ENCODE peak calls at places on chromosome 2, in eight cellular contexts. F is adrenal gland, W is IMR-90, E is A549, S is heart left ventricle, R is spleen, I is transverse colon, L is upper lobe of left lung. B is an unnamed sample.

GRCh38 chr2:6525371-6525770 is 340.3 kb downstream of the CMPK2 start:
- DNase-seq in F (no peak), W (no peak), E (no peak), S (no peak), R (no peak), I (no peak), L (no peak), B (no peak)

GRCh38 chr2:219314804-219315468 is 5.7 kb upstream of the PTPRN start:
- DNase-seq in F (no peak), W (peak), E (no peak), S (no peak), R (no peak), I (no peak), L (no peak), B (no peak)

GRCh38 chr2:43139996-43140621 is 86.3 kb downstream of the ZFP36L2 start:
- DNase-seq in F (no peak), W (no peak), E (no peak), S (peak), R (peak), I (no peak), L (peak), B (peak)

GRCh38 chr2:215713393-215713792 is 277.5 kb upstream of the FN1 start:
- DNase-seq in F (no peak), W (peak), E (peak), S (no peak), R (no peak), I (no peak), L (no peak), B (no peak)

GRCh38 chr2:197263077-197263476 is 47.5 kb downstream of the ANKRD44 start:
- DNase-seq in F (no peak), W (no peak), E (no peak), S (no peak), R (peak), I (no peak), L (peak), B (no peak)

GRCh38 chr2:88190808-88191721 is 20.9 kb downstream of the THNSL2 start:
- DNase-seq in F (no peak), W (peak), E (peak), S (no peak), R (no peak), I (peak), L (no peak), B (no peak)

GRCh38 chr2:46535360-46535759 is 56.0 kb downstream of the TMEM247 start:
- DNase-seq in F (no peak), W (no peak), E (no peak), S (no peak), R (no peak), I (no peak), L (no peak), B (no peak)

GRCh38 chr2:238892796-238893195 is 44.9 kb downstream of the TWIST2 start:
- DNase-seq in F (no peak), W (no peak), E (no peak), S (no peak), R (no peak), I (no peak), L (no peak), B (peak)

GRCh38 chr2:205375453-205375852 is 306.8 kb upstream of the NRP2 start:
- DNase-seq in F (no peak), W (no peak), E (no peak), S (no peak), R (no peak), I (no peak), L (no peak), B (no peak)

GRCh38 chr2:127786048-127786809 is 24.7 kb downstream of the WDR33 start:
- DNase-seq in F (no peak), W (no peak), E (no peak), S (no peak), R (no peak), I (no peak), L (no peak), B (no peak)

GRCh38 chr2:151269798-151270568 is 8.3 kb upstream of the RBM43 start:
- DNase-seq in F (peak), W (no peak), E (no peak), S (no peak), R (no peak), I (no peak), L (no peak), B (no peak)

GRCh38 chr2:105391058-105391627 is 7.7 kb downstream of the FHL2 start:
- DNase-seq in F (no peak), W (peak), E (peak), S (peak), R (no peak), I (peak), L (no peak), B (no peak)

GRCh38 chr2:154264024-154264423 is 392.3 kb downstream of the GALNT13 start:
- DNase-seq in F (no peak), W (no peak), E (peak), S (no peak), R (no peak), I (no peak), L (no peak), B (no peak)

GRCh38 chr2:73233932-73234832 is at the start of gene CCT7:
- DNase-seq in F (peak), W (peak), E (peak), S (peak), R (peak), I (peak), L (peak), B (peak)

GRCh38 chr2:75655861-75656260 is 9.3 kb downstream of the MRPL19 start:
- DNase-seq in F (no peak), W (peak), E (no peak), S (no peak), R (no peak), I (no peak), L (no peak), B (no peak)

GRCh38 chr2:95007822-95008221 is 17.7 kb upstream of the MAL start:
- DNase-seq in F (no peak), W (no peak), E (no peak), S (peak), R (peak), I (no peak), L (no peak), B (no peak)

GRCh38 chr2:72919414-72920316 is 2.3 kb downstream of the EMX1 start:
- DNase-seq in F (no peak), W (no peak), E (no peak), S (no peak), R (no peak), I (no peak), L (peak), B (no peak)

GRCh38 chr2:235595420-235596010 is 101.7 kb downstream of the AGAP1 start:
- DNase-seq in F (peak), W (peak), E (peak), S (peak), R (peak), I (peak), L (no peak), B (peak)

GRCh38 chr2:237726401-237726830 is 72.2 kb upstream of the RBM44 start:
- DNase-seq in F (no peak), W (peak), E (no peak), S (peak), R (no peak), I (no peak), L (no peak), B (no peak)

GRCh38 chr2:237700583-237701032 is 73.2 kb downstream of the LRRFIP1 start:
- DNase-seq in F (no peak), W (peak), E (no peak), S (peak), R (peak), I (peak), L (peak), B (peak)

GRCh38 chr2:238294393-238295143 is 6.2 kb upstream of the PER2 start:
- DNase-seq in F (no peak), W (no peak), E (no peak), S (no peak), R (peak), I (peak), L (no peak), B (no peak)

GRCh38 chr2:98561902-98562695 is 46.2 kb downstream of the COA5 start:
- DNase-seq in F (peak), W (no peak), E (no peak), S (peak), R (no peak), I (no peak), L (no peak), B (no peak)

GRCh38 chr2:57726294-57726693 is 320.3 kb upstream of the VRK2 start:
- DNase-seq in F (no peak), W (no peak), E (no peak), S (no peak), R (no peak), I (no peak), L (no peak), B (no peak)

GRCh38 chr2:148642891-148643416 is 1.6 kb upstream of the EPC2 start:
- DNase-seq in F (peak), W (no peak), E (peak), S (no peak), R (no peak), I (no peak), L (no peak), B (no peak)

GRCh38 chr2:233240897-233241296 is 10.6 kb upstream of the ATG16L1 start:
- DNase-seq in F (no peak), W (no peak), E (no peak), S (no peak), R (no peak), I (no peak), L (no peak), B (no peak)

GRCh38 chr2:150526827-150527226 is 39.4 kb upstream of the RND3 start:
- DNase-seq in F (peak), W (peak), E (peak), S (no peak), R (no peak), I (no peak), L (no peak), B (no peak)

DNA sequence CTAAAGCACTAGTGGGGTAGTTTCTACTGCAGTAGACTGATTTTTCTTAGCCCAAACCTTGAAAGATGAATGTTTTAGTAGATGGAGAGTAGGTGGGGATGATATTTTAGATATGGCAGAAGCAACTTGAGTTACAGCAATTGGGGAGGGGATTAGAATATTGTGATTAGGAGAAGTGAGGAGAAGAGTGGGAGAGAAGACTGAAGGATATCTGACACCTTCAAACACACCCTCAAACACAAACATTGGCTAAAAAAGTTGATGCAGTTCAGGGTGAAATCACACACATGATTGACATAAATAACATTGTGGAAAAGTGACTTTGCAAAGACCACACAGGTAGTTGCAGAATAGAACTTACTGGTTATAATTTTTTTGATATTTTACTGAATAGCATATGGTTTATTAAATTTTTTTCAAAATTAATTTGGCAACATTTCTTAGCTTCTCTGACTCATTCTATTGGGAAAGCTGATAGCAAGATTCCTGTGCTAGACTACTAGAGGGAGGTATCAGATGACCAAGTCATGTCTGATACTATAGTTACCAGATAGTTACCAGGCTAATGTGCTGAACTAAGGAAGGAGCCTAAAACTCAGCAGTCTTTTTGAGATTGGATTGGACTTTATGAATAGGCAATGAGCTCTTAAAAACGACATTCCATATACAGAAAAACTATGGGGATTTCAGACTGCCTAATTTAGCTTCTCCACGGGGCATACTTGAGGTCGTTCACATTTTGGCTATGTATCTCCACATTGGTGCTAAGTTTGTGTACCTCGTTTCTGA is 73.0 kb downstream of the ACTR3 start:
- DNase-seq in F (no peak), W (peak), E (no peak), S (no peak), R (no peak), I (no peak), L (no peak), B (no peak)
- TF ChIP-seq POLR2A in F (no peak), W (peak), E (no peak), S (no peak), R (no peak), I (no peak), L (no peak), B (no peak)

GRCh38 chr2:54454922-54455583 is 1.1 kb upstream of the SPTBN1 start:
- DNase-seq in F (peak), W (no peak), E (no peak), S (peak), R (peak), I (no peak), L (peak), B (peak)
- H3K4me3 ChIP-seq in F (peak), W (peak), E (peak), S (peak), R (peak), I (peak), L (peak), B (peak)

GRCh38 chr2:47721296-47721695 is 61.6 kb upstream of the MSH6 start:
- DNase-seq in F (no peak), W (no peak), E (no peak), S (no peak), R (no peak), I (no peak), L (no peak), B (no peak)
- H3K27ac ChIP-seq in F (no peak), W (no peak), E (no peak), S (no peak), R (no peak), I (no peak), L (no peak), B (no peak)

DNA sequence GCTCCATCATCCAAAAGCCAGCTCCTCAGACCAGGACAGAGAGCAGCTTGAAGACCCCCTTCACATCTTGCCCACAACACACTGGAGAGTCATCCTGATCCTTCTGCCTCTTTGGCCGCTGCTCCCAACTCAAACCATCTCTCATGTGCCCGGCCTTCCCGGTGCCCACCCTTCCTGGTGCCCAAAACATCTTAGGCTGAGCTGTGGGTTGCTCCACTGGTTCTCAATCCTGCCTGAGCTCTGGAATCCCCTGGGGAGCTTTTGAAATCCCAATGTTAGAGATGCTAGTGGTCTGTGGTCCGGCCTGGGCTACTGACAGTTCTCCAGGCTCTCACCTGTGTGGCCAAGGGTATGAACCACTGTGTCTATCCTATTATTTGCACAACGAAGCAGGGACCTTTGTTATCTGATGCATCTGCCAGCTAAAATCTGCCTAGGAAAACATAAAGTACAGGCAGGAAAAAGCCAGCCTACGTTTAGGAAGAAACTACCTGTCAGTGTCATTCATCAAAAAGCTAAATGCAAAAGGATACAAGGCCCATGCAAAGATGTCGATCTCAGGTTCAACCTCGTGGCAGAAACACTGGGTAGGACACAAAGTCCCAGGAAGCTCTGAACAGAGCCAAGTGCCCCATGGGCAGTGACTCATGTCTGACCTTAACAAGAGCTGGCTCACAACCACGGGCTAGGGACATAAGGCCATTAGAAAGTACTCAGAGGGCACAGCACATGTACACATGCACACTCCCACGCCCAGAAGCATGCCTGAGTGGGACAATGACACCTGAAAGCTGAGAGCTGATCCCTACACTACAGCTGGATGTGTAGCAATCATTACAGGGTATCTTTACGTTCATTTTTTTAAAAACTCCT is 30.8 kb downstream of the TBC1D8 start:
- DNase-seq in F (peak), W (peak), E (peak), S (peak), R (no peak), I (peak), L (no peak), B (peak)
- TF ChIP-seq POLR2A in F (no peak), W (no peak), E (no peak), S (no peak), R (no peak), I (no peak), L (peak), B (peak)